ENCODE peak calls at places on chromosome 18, in seven cellular contexts. Q, K, C, D, G, E and S are unnamed samples.

GRCh38 chr18:56795381-56795780 is 144.2 kb downstream of the WDR7 start:
- DNase-seq in Q (no peak), K (no peak), C (peak), D (no peak), G (no peak), E (no peak), S (peak)

GRCh38 chr18:28041366-28041765 is 135.6 kb downstream of the CDH2 start:
- DNase-seq in Q (no peak), K (no peak), C (peak), D (peak), G (no peak), E (no peak), S (peak)

GRCh38 chr18:46868171-46868921 is 49.0 kb downstream of the PIAS2 start:
- DNase-seq in Q (no peak), K (no peak), C (no peak), D (no peak), G (peak), E (no peak), S (no peak)

GRCh38 chr18:23151414-23152099 is 16.3 kb downstream of the CABLES1 start:
- DNase-seq in Q (no peak), K (no peak), C (no peak), D (no peak), G (peak), E (no peak), S (no peak)

GRCh38 chr18:55522011-55522410 is 66.0 kb downstream of the TCF4 start:
- DNase-seq in Q (no peak), K (no peak), C (no peak), D (no peak), G (peak), E (no peak), S (peak)

GRCh38 chr18:51009071-51009470 is 20.9 kb upstream of the SMAD4 start:
- DNase-seq in Q (no peak), K (no peak), C (peak), D (no peak), G (peak), E (no peak), S (no peak)

GRCh38 chr18:12307251-12307736 is 747 bp upstream of the TUBB6 start:
- DNase-seq in Q (peak), K (no peak), C (peak), D (peak), G (peak), E (no peak), S (peak)

GRCh38 chr18:45324489-45325111 is 290.7 kb upstream of the SLC14A2 start:
- DNase-seq in Q (no peak), K (no peak), C (peak), D (no peak), G (peak), E (peak), S (peak)

GRCh38 chr18:573385-573784 is 6.8 kb upstream of the CETN1 start:
- DNase-seq in Q (no peak), K (no peak), C (no peak), D (no peak), G (no peak), E (no peak), S (no peak)

GRCh38 chr18:32937007-32937540 is 164.3 kb upstream of the KLHL14 start:
- DNase-seq in Q (no peak), K (no peak), C (no peak), D (no peak), G (no peak), E (no peak), S (no peak)

GRCh38 chr18:51191139-51191717 is 6.3 kb downstream of the MEX3C start:
- DNase-seq in Q (no peak), K (no peak), C (peak), D (peak), G (no peak), E (no peak), S (no peak)